ENCODE peak calls at places on chromosomes 1 and 21, in six cellular contexts. V is testis, J is thyroid gland, C is right lobe of liver, N is GM12878, Q is suprapubic skin. G is an unnamed sample.

GRCh38 chr1:118944133-118944532 is 44.0 kb downstream of the TBX15 start:
- DNase-seq in Q (no peak), C (no peak), V (no peak), N (no peak), J (no peak), G (no peak)

GRCh38 chr1:100989306-100990077 is 36.1 kb downstream of the DPH5 start:
- DNase-seq in Q (no peak), V (no peak), C (no peak), J (no peak), N (no peak), G (no peak)

GRCh38 chr1:46152021-46152420 is 19.6 kb upstream of the PIK3R3 start:
- DNase-seq in N (no peak), J (no peak), Q (no peak), V (no peak), C (no peak), G (peak)

GRCh38 chr1:19007491-19008441 is 51.3 kb upstream of the IFFO2 start:
- DNase-seq in J (no peak), V (peak), C (no peak), N (no peak), Q (no peak), G (peak)

GRCh38 chr1:201732351-201732750 is 96.6 kb upstream of the IPO9 start:
- DNase-seq in V (no peak), Q (no peak), N (no peak), J (no peak), C (no peak), G (no peak)

GRCh38 chr1:86845514-86845913 is 68.4 kb downstream of the SELENOF start:
- DNase-seq in N (no peak), Q (no peak), C (no peak), J (no peak), V (no peak), G (no peak)

GRCh38 chr21:32233055-32233546 is 45.7 kb downstream of the MIS18A start:
- DNase-seq in J (no peak), Q (no peak), N (no peak), C (no peak), V (no peak), G (no peak)

GRCh38 chr1:94908190-94908589 is 18.7 kb downstream of the CNN3 start:
- DNase-seq in N (no peak), J (no peak), Q (no peak), V (no peak), C (no peak), G (no peak)

GRCh38 chr21:36966066-36966845 is at the start of gene HLCS:
- DNase-seq in C (peak), J (peak), N (no peak), V (peak), Q (peak), G (peak)

GRCh38 chr1:54355931-54356679 is 50.1 kb downstream of the SSBP3 start:
- DNase-seq in V (no peak), J (no peak), Q (no peak), C (peak), N (no peak), G (no peak)

GRCh38 chr1:214861615-214862014 is 220.9 kb upstream of the KCNK2 start:
- DNase-seq in C (no peak), J (no peak), Q (no peak), V (no peak), N (no peak), G (no peak)

GRCh38 chr1:210817385-210818275 is 316.3 kb downstream of the KCNH1 start:
- DNase-seq in N (no peak), V (no peak), J (no peak), Q (no peak), C (no peak), G (no peak)

GRCh38 chr1:19647643-19648042 is 3.5 kb downstream of the NBL1 start:
- DNase-seq in C (no peak), N (no peak), Q (no peak), J (no peak), V (no peak), G (no peak)

GRCh38 chr1:99963041-99963795 is 6.6 kb upstream of the SLC35A3 start:
- DNase-seq in N (no peak), J (no peak), Q (no peak), V (no peak), C (no peak), G (no peak)

GRCh38 chr1:54347955-54348699 is 58.1 kb downstream of the SSBP3 start:
- DNase-seq in V (no peak), C (peak), N (no peak), J (peak), Q (no peak), G (no peak)

GRCh38 chr1:103416681-103417318 is 108.7 kb upstream of the RNPC3 start:
- DNase-seq in N (no peak), Q (no peak), J (no peak), C (no peak), V (no peak), G (no peak)

GRCh38 chr1:113437554-113438341 is 47.4 kb downstream of the MAGI3 start:
- DNase-seq in Q (no peak), N (no peak), J (no peak), V (no peak), C (no peak), G (no peak)

GRCh38 chr1:198811436-198811835 is 172.6 kb downstream of the PTPRC start:
- DNase-seq in C (no peak), V (no peak), N (no peak), Q (no peak), J (no peak), G (no peak)

GRCh38 chr1:68758666-68759209 is 261.9 kb upstream of the DEPDC1 start:
- DNase-seq in N (no peak), J (no peak), V (no peak), C (no peak), Q (no peak), G (no peak)

GRCh38 chr1:38958967-38959366 is 17.3 kb upstream of the RHBDL2 start:
- DNase-seq in C (no peak), J (no peak), V (no peak), N (no peak), Q (no peak), G (no peak)

GRCh38 chr1:220682901-220683576 is 7.1 kb upstream of the C1orf115 start:
- DNase-seq in V (no peak), Q (no peak), J (peak), N (no peak), C (no peak), G (no peak)

GRCh38 chr1:94237291-94238226 is at the start of gene ARHGAP29:
- DNase-seq in N (no peak), V (peak), J (peak), C (peak), Q (peak), G (peak)

DNA sequence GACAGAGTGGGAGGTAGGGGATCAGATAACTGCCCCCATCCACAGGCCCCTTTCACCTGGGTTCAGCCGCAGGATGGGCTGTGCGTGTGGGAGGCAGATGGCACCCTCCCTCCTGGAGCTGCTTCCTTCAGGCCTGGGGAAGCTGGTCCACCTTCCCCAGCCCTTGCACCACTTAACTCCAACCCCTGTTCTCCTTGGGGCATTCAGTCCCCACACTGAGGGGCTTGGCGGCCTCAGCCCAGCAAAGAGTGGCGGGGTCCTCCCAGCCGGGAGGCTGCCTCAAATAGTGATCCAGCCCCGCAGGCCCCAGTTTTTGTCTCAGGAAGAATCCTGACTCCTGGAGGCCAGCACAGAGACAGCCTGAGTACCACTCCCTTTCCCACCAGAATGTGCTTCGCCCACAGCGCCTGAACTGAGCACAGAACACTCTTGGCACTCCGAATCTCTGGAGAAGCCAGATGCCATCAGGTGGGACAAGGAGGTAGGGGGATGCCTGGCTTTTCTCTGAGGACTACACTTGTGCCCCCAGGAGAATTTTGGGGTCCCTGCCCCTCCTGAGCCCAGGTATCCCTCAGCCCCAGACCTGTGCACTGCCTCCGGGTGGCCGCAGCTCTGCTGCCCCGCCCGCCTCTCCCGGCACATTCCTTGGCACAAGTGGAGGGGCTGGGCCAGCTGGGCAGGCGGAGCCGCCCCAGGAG is 945 bp downstream of the PAQR6 start:
- DNase-seq in N (no peak), J (no peak), V (no peak), Q (no peak), C (no peak), G (no peak)
- TF ChIP-seq CTCF in N (no peak), J (no peak), V (no peak), Q (no peak), C (no peak), G (no peak)

GRCh38 chr21:26795398-26795790 is 49.8 kb downstream of the ADAMTS1 start:
- DNase-seq in V (no peak), C (no peak), J (no peak), Q (no peak), N (no peak), G (no peak)
- TF ChIP-seq POLR2A in V (no peak), C (no peak), J (no peak), Q (no peak), N (no peak), G (no peak)

DNA sequence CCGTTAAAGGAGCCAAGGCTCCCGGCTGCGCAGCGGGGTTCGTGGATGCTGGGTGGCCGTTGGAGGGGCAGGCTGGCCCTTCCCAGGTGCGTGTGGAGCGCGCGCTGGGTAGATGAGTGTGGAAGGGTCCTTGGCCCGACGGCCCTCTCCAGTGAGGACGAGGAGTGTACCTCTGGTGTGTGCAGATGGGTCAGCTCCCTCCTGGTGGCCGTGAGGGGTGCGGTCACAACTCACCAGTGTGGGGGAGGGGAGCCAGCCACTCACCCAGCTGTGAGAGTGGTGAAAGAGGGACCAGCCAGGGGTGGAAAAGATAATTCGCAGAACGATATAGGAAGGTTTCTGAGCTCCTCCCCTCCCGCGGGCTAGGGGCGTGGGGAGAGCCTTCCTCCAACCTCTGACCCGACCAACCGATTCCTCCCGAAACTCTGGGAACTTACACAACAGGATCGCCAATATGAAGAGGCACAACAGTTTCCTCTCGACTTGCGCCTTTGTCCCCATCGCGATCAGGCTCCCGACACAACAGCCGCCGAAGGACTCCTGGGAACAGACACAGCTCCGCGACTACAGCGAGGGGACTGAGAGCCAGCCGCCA is at the start of gene F11R:
- DNase-seq in C (peak), V (peak), J (peak), Q (no peak), N (no peak), G (peak)
- TF ChIP-seq CTCF in C (no peak), V (no peak), J (peak), Q (peak), N (no peak), G (no peak)

DNA sequence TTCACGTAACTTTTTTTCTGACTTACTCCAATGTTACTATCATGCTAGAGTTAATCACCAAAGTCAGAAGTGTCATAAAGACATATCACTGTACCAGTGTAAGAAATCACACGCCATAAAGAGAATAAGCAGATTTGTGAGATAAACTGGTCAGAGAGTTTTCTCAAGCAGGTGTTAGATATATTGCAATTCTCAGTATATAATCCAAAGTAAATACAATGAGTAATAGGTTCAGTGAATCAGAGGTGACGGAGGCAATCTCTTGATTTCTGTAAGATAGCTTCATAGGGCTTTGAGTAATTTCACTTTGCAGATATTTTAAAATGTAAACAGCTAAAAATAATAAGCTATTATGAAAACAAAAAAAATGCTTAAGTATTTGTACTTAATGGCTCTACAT is 118.8 kb downstream of the USP25 start:
- DNase-seq in Q (no peak), V (no peak), J (no peak), N (no peak), C (no peak), G (no peak)
- TF ChIP-seq POLR2A in Q (no peak), V (no peak), J (no peak), N (no peak), C (no peak), G (no peak)

DNA sequence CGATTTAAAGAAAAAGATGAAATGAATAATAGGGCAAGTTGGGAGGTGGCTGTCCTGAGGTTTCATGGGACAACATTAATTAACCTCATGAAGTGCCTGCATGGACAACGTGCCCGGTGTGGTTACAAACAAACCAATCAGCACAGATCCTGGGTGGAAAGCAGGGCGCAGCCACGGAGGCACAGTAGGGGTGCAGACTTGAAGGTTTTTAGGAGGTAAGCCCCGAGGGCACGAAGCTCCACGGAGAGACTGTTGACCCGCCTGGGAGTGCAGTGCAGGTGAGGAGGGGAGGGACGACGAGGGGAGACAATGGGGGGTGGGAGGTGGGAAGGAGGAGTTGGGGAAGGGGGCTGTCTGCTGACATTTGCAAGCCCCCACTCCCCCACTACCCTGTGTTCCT is 2.3 kb upstream of the RIPK4 start:
- DNase-seq in V (no peak), N (no peak), J (no peak), Q (no peak), C (no peak), G (peak)
- TF ChIP-seq CTCF in V (no peak), N (no peak), J (no peak), Q (no peak), C (no peak), G (no peak)

GRCh38 chr21:21146587-21147373 is 148.6 kb downstream of the NCAM2 start:
- DNase-seq in J (no peak), Q (no peak), V (peak), N (no peak), C (no peak), G (no peak)
- TF ChIP-seq POLR2A in J (no peak), Q (no peak), V (no peak), N (no peak), C (no peak), G (no peak)

DNA sequence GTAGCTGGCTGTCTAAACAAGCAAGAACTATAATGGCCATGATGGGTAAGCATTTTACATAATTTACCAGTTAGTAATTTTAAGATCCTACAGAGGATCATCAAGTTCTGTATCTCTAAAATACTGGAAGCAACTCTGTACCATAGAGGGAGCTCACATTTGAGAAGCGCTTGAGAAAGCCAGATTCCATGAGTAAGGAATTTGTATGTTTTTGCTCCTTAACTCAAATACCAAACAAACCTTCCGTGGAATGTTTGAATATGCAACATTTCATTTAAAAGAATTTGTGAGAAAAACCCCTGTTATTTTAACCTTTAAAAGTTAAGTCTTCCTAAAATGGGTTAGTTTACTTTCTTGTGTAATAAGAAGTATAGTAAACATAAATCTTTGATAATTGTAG is 2.0 kb downstream of the TSHB start:
- DNase-seq in N (no peak), C (no peak), Q (no peak), V (no peak), J (no peak), G (no peak)
- TF ChIP-seq CTCF in N (no peak), C (no peak), Q (no peak), V (no peak), J (no peak), G (no peak)

DNA sequence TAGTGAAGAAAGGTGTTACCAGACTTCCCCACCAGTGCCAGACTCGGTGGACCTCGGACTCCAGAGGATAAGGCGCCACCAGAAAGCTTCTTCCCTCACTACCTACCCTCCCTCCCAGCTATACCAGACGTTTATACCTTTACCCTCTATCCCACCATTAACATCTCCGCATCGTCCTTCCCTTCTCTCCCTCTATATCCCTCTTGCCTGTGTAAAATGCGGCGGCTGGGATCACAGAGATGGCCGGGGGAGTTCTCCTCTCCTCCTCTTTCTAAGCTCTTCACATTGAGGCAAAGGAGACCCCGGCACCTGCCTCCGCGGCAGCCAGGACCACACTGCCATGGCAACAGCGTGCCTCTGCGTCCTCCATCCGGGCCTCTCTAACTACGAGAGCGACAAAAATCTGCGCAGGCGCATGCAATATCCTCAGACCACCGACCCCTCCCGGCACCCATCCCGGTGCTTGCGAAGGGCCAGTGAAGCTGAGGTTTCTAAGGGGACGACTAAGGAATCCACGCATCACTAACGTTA is at the start of gene CCDC181:
- DNase-seq in C (peak), N (peak), Q (no peak), V (peak), J (peak), G (no peak)
- TF ChIP-seq POLR2A in C (no peak), N (no peak), Q (no peak), V (no peak), J (no peak), G (no peak)